ENCODE peak calls at places on chromosomes 12 and 14, in five cellular contexts. W is NCI-H2029; J is fibroblast of the conjunctiva; R is central memory CD4-positive, alpha-beta T cell; C is HAP-1. D is an unnamed sample.
A peak's percentile ranks its signal among the peaks of the same experiment; 100 is the strongest.

GRCh38 chr12:47221256-47222023 is 141.7 kb upstream of the AMIGO2 start:
- DNase-seq in W (no peak), J (no peak), R (no peak), C (no peak), D (no peak)

GRCh38 chr12:105843989-105844768 is 294.6 kb downstream of the NUAK1 start:
- DNase-seq in W (no peak), J (no peak), R (no peak), C (no peak), D (no peak)

GRCh38 chr14:54776361-54777001 is 126.1 kb downstream of the GCH1 start:
- DNase-seq in W (no peak), J (no peak), R (peak; percentile 4), C (no peak), D (peak; percentile 20)

GRCh38 chr14:86532219-86532618 is 1002.3 kb downstream of the FLRT2 start:
- DNase-seq in W (no peak), J (no peak), R (no peak), C (no peak), D (no peak)

GRCh38 chr12:6326316-6326959 is 15.4 kb downstream of the TNFRSF1A start:
- DNase-seq in W (no peak), J (peak; percentile 63), R (no peak), C (peak; percentile 34), D (no peak)

GRCh38 chr14:70320294-70320693 is 39.2 kb downstream of the COX16 start:
- DNase-seq in W (no peak), J (no peak), R (no peak), C (no peak), D (no peak)

GRCh38 chr14:23639891-23640523 is 3.8 kb downstream of the DHRS2 start:
- DNase-seq in W (no peak), J (peak; percentile 34), R (no peak), C (no peak), D (no peak)

GRCh38 chr12:94650143-94651056 is at the start of gene TMCC3:
- DNase-seq in W (peak; percentile 13), J (no peak), R (no peak), C (peak; percentile 46), D (no peak)

GRCh38 chr12:118581396-118581795 is 205.0 kb downstream of the SUDS3 start:
- DNase-seq in W (no peak), J (no peak), R (no peak), C (no peak), D (no peak)

GRCh38 chr12:26833692-26834168 is 736 bp upstream of the ITPR2 start:
- DNase-seq in W (peak; percentile 31), J (no peak), R (peak; percentile 23), C (peak; percentile 49), D (no peak)

GRCh38 chr14:104037903-104038302 is 47.6 kb upstream of the ASPG start:
- DNase-seq in W (no peak), J (no peak), R (no peak), C (no peak), D (no peak)

GRCh38 chr12:30694971-30695326 is 720 bp downstream of the IPO8 start:
- DNase-seq in W (peak; percentile 26), J (no peak), R (no peak), C (peak; percentile 28), D (peak; percentile 18)

GRCh38 chr12:40646891-40647290 is 45.3 kb upstream of the CNTN1 start:
- DNase-seq in W (no peak), J (no peak), R (no peak), C (no peak), D (no peak)

GRCh38 chr14:23425169-23425568 is 10.3 kb downstream of the MYH7 start:
- DNase-seq in W (no peak), J (no peak), R (no peak), C (no peak), D (no peak)

GRCh38 chr14:92539419-92539818 is 25.8 kb downstream of the RIN3 start:
- DNase-seq in W (no peak), J (no peak), R (no peak), C (no peak), D (no peak)

GRCh38 chr12:121830134-121830533 is 26.3 kb downstream of the SETD1B start:
- DNase-seq in W (no peak), J (no peak), R (no peak), C (no peak), D (no peak)

GRCh38 chr12:69101505-69101904 is 137.9 kb upstream of the CPSF6 start:
- DNase-seq in W (peak; percentile 90), J (peak; percentile 96), R (no peak), C (no peak), D (no peak)

GRCh38 chr12:45730842-45731336 is 1.4 kb downstream of the ARID2 start:
- DNase-seq in W (peak; percentile 34), J (no peak), R (peak; percentile 13), C (peak; percentile 24), D (no peak)

GRCh38 chr12:103852498-103852992 is 11.5 kb upstream of the NT5DC3 start:
- DNase-seq in W (peak; percentile 83), J (no peak), R (no peak), C (no peak), D (no peak)

GRCh38 chr14:103887557-103888115 is 40.3 kb upstream of the PPP1R13B start:
- DNase-seq in W (no peak), J (no peak), R (no peak), C (no peak), D (no peak)

GRCh38 chr14:90522585-90523191 is 125.9 kb downstream of the CALM1 start:
- DNase-seq in W (peak; percentile 86), J (no peak), R (no peak), C (no peak), D (peak; percentile 82)

GRCh38 chr14:54291491-54292191 is 105.2 kb upstream of the CDKN3 start:
- DNase-seq in W (no peak), J (no peak), R (no peak), C (no peak), D (no peak)

GRCh38 chr14:20499108-20499507 is 6.2 kb upstream of the RNASE10 start:
- DNase-seq in W (no peak), J (no peak), R (no peak), C (no peak), D (no peak)

GRCh38 chr12:51863921-51864700 is 15.6 kb upstream of the FIGNL2 start:
- DNase-seq in W (no peak), J (no peak), R (no peak), C (no peak), D (no peak)

GRCh38 chr14:96380735-96381134 is 11.2 kb upstream of the AK7 start:
- DNase-seq in W (no peak), J (no peak), R (no peak), C (no peak), D (no peak)

GRCh38 chr14:20644520-20644919 is 3.0 kb upstream of the OR6S1 start:
- DNase-seq in W (no peak), J (no peak), R (no peak), C (no peak), D (no peak)

GRCh38 chr12:120640840-120641833 is 711 bp downstream of the CABP1 start:
- DNase-seq in W (no peak), J (no peak), R (peak; percentile 41), C (peak; percentile 40), D (no peak)

GRCh38 chr12:69919565-69919964 is 94.5 kb downstream of the MYRFL start:
- DNase-seq in W (no peak), J (no peak), R (no peak), C (no peak), D (no peak)

GRCh38 chr12:108505121-108505520 is 10.0 kb upstream of the FICD start:
- DNase-seq in W (peak; percentile 7), J (no peak), R (no peak), C (no peak), D (no peak)

GRCh38 chr12:127339065-127339464 is 927.9 kb upstream of the TMEM132C start:
- DNase-seq in W (no peak), J (no peak), R (no peak), C (no peak), D (no peak)

GRCh38 chr14:54219281-54220121 is 177.3 kb upstream of the CDKN3 start:
- DNase-seq in W (no peak), J (no peak), R (no peak), C (no peak), D (no peak)

GRCh38 chr14:75182820-75183219 is 6.4 kb upstream of the TMED10 start:
- DNase-seq in W (no peak), J (peak; percentile 53), R (no peak), C (no peak), D (no peak)

GRCh38 chr14:102728509-102728908 is 48.7 kb upstream of the TRAF3 start:
- DNase-seq in W (no peak), J (no peak), R (no peak), C (no peak), D (no peak)

GRCh38 chr12:59036973-59037807 is 116.9 kb upstream of the LRIG3 start:
- DNase-seq in W (no peak), J (peak; percentile 39), R (no peak), C (no peak), D (no peak)

GRCh38 chr12:2652401-2653081 is 142.2 kb upstream of the FKBP4 start:
- DNase-seq in W (no peak), J (no peak), R (no peak), C (no peak), D (no peak)

GRCh38 chr14:101521306-101521935 is 39.9 kb upstream of the DIO3 start:
- DNase-seq in W (no peak), J (no peak), R (no peak), C (no peak), D (no peak)

GRCh38 chr14:70955543-70956480 is 48.6 kb downstream of the PCNX1 start:
- DNase-seq in W (no peak), J (peak; percentile 14), R (peak; percentile 53), C (no peak), D (no peak)